ENCODE peak calls at places on chromosomes 13 and 19, in four cellular contexts. B is SK-N-SH, W is HepG2, R is K562. E is an unnamed sample.

GRCh38 chr13:98141938-98142426 is 912 bp upstream of the FARP1 start:
- DNase-seq in B (peak), W (no peak), R (no peak), E (no peak)

GRCh38 chr13:49749852-49750251 is 42.6 kb downstream of the KPNA3 start:
- DNase-seq in B (no peak), R (no peak), W (no peak), E (peak)

GRCh38 chr19:46859637-46860124 is 1.1 kb upstream of the ARHGAP35 start:
- DNase-seq in B (peak), W (peak), R (peak), E (peak)

GRCh38 chr19:35038623-35039512 is 2.7 kb upstream of the HPN start:
- DNase-seq in W (no peak), R (no peak), B (peak), E (no peak)

GRCh38 chr19:2680808-2681207 is 21.7 kb downstream of the GNG7 start:
- DNase-seq in W (no peak), R (no peak), B (no peak), E (no peak)

GRCh38 chr13:40158218-40158617 is 502.8 kb downstream of the COG6 start:
- DNase-seq in W (no peak), R (no peak), B (no peak), E (no peak)

GRCh38 chr13:37173214-37173613 is 67.8 kb upstream of the CSNK1A1L start:
- DNase-seq in B (no peak), R (no peak), W (no peak), E (peak)

GRCh38 chr13:92963029-92963428 is 263.6 kb upstream of the GPC6 start:
- DNase-seq in W (no peak), B (no peak), R (no peak), E (peak)

GRCh38 chr13:30477346-30478235 is 11.9 kb upstream of the HMGB1 start:
- DNase-seq in B (no peak), R (no peak), W (no peak), E (no peak)

GRCh38 chr19:40650749-40651305 is 39.6 kb downstream of the NUMBL start:
- DNase-seq in W (no peak), R (no peak), B (no peak), E (peak)

GRCh38 chr13:80340643-80341097 is 256 bp downstream of the SPRY2 start:
- DNase-seq in R (no peak), W (peak), B (no peak), E (peak)

GRCh38 chr19:1315470-1316166 is 29.9 kb downstream of the EFNA2 start:
- DNase-seq in B (peak), W (no peak), R (peak), E (peak)

GRCh38 chr19:46373573-46374359 is 26.9 kb downstream of the PPP5C start:
- DNase-seq in B (peak), W (no peak), R (no peak), E (peak)

GRCh38 chr19:10514211-10515145 is 2.8 kb downstream of the S1PR5 start:
- DNase-seq in R (no peak), W (no peak), B (peak), E (no peak)

GRCh38 chr19:5249526-5249925 is 91.1 kb downstream of the PTPRS start:
- DNase-seq in R (no peak), B (no peak), W (no peak), E (no peak)

GRCh38 chr19:35736913-35737886 is 5.1 kb downstream of the IGFLR1 start:
- DNase-seq in R (no peak), W (no peak), B (no peak), E (no peak)

GRCh38 chr19:1081301-1082164 is 13.6 kb downstream of the POLR2E start:
- DNase-seq in R (no peak), W (no peak), B (no peak), E (no peak)

GRCh38 chr19:39021063-39021462 is 11.3 kb downstream of the FBXO27 start:
- DNase-seq in W (no peak), B (no peak), R (no peak), E (no peak)

GRCh38 chr19:45515807-45516401 is 8.6 kb downstream of the VASP start:
- DNase-seq in R (peak), B (no peak), W (no peak), E (no peak)

GRCh38 chr19:13459351-13459750 is 46.9 kb downstream of the CACNA1A start:
- DNase-seq in R (no peak), W (no peak), B (no peak), E (no peak)

GRCh38 chr13:87814444-87814843 is 143.3 kb downstream of the SLITRK5 start:
- DNase-seq in R (no peak), B (no peak), W (no peak), E (no peak)

GRCh38 chr13:94188173-94188869 is 291.2 kb downstream of the DCT start:
- DNase-seq in B (no peak), W (no peak), R (no peak), E (no peak)

GRCh38 chr19:10334340-10335148 is 1.2 kb upstream of the RAVER1 start:
- DNase-seq in R (peak), W (peak), B (peak), E (peak)

GRCh38 chr19:49499030-49499670 is 2.9 kb downstream of the RPS11 start:
- DNase-seq in W (no peak), R (peak), B (no peak), E (no peak)

GRCh38 chr19:49497790-49498106 is 1.5 kb downstream of the RPS11 start:
- DNase-seq in B (no peak), W (no peak), R (no peak), E (no peak)

GRCh38 chr19:49496574-49497008 is 357 bp downstream of the RPS11 start:
- DNase-seq in W (no peak), R (no peak), B (no peak), E (no peak)

GRCh38 chr19:49498475-49498874 is 2.2 kb downstream of the RPS11 start:
- DNase-seq in B (no peak), R (no peak), W (no peak), E (no peak)

DNA sequence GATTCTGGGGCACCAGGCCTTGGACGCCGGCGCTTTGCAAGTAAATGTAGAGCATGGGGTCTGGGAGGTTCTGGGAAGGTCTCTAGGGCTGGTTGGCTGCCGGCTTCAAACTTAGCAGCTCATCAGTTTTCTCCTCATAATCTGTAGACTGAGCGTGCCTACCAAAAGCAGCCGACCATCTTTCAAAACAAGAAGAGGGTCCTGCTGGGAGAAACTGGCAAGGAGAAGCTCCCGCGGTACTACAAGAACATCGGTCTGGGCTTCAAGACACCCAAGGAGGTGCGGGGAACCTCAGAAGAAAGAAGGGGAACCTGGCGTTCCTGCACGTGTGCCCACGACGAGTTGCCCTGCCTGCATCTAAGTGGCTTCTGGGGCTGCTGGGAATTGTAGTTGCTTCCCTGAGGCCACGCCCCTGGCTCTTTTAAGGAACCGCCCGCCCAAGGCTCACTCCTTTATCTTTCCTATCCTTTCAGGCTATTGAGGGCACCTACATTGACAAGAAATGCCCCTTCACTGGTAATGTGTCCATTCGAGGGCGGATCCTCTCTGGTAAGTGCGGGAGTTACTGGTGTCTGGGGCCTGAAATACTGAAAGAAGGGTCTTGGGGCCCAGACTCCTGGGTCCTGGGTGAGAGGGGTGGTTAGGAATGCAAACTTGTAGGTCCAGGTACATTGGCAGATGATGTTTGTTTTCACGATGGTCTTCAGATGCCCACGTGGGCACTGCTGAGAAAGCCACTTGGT is 984 bp downstream of the RPS11 start:
- DNase-seq in B (peak), R (peak), W (no peak), E (peak)
- TF ChIP-seq MXI1 in B (peak), R (peak), W (peak), E (peak)

DNA sequence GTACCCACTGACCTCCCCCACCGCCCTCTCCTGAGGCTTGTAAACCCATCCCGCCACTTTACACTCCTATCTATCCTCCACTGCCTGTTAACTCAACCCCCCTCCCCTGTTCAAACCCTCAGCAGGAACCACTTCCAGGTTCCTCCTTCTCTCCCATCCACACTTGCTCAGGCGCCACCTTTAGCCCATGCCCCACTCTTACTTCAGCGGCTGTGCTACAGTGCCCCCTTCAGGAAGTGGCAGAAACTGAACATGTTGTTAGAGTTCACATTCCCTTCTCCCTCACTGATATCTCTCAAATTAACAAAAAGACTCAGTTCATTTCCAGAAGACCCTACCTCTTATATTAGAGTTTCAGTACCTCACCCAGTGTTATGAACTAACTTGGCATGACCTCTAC is 49.4 kb downstream of the ZNF91 start:
- DNase-seq in B (no peak), W (no peak), R (peak), E (no peak)
- TF ChIP-seq MXI1 in B (no peak), W (no peak), R (no peak), E (no peak)

GRCh38 chr19:8251025-8251472 is 41.9 kb downstream of the CERS4 start:
- DNase-seq in W (no peak), B (no peak), R (no peak), E (peak)
- TF ChIP-seq MXI1 in W (no peak), B (no peak), R (no peak), E (no peak)

DNA sequence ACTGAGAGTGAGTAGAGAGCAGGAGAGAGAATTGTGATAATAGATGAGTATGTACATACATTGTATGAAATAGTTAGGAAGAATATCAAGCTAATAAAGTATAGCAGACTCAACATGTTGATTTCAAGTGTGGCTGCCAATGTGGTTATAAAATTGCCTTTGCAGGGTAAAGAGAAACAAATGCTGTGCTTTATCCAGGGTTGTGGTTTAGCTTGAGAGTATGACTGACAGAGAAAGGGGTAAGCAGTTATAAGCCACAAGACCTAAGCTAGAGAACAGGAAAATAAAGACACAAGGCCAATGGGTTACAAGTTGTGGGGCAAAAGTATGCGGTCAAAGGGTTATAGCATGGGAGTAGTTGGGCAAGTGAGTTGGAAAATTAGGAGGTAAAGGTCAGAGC is 1217.5 kb downstream of the DIAPH3 start:
- DNase-seq in R (no peak), B (no peak), W (no peak), E (no peak)
- TF ChIP-seq MXI1 in R (no peak), B (no peak), W (no peak), E (no peak)

DNA sequence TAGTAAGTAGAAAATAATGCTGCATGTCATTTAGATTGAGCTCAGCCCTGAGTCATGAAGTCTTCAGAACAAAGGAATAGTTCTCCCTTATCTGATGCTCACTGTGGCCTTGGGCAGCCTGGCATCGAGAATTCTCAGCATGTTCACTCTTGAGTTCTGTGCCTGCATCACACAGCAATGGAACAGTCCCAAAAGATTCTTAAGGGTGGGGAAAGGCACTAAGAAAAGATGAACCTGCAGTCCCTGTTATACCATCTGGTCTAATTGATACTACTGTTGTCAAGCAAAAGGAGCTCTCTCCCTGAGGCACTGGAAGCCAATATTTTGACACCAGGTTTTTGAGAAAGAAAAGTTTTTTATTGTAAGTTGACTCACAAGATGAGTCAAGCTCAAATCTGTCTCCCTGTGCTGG is 38.2 kb upstream of the ZNF766 start:
- DNase-seq in W (no peak), B (no peak), R (no peak), E (peak)
- TF ChIP-seq MXI1 in W (no peak), B (no peak), R (no peak), E (no peak)

DNA sequence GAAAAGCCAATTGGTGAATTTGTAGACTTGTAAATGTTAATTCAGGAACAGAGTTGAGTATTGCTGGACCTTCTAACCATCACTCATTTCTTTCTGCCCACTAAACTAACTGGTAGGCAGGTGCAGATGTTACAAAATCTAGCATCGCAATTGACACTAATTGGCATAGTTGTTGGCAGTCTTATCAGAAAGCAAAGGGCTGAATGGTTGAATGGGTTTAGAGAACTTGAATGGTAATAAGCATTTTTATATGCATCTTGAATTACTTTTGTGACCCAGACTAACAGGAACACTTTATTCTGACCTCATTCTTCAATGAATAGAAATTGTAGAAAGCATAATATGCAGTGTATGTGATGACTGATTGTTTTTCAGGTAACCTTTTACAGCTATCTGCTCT is 189.1 kb downstream of the GGACT start:
- DNase-seq in W (no peak), B (no peak), R (no peak), E (no peak)
- TF ChIP-seq MXI1 in W (no peak), B (no peak), R (no peak), E (no peak)

E was measured in IMR-90.